ENCODE peak calls at places on chromosomes 16 and 17, in eight cellular contexts. P, D, G, O, W, M, S and I are unnamed samples. For H3K4me1, the result is how much of the 10 kb centered on the place peaks cover.

GRCh38 chr17:74083321-74083720 is 120.2 kb upstream of the RPL38 start:
- DNase-seq in P (no peak), D (no peak), G (no peak), O (no peak), W (no peak), M (no peak), S (no peak), I (no peak)

GRCh38 chr17:47276868-47277267 is 23.2 kb downstream of the ITGB3 start:
- DNase-seq in P (no peak), D (peak), G (no peak), O (peak), W (no peak), M (no peak), S (peak), I (peak)

GRCh38 chr17:2218426-2218825 is 85.2 kb downstream of the SMG6 start:
- DNase-seq in P (no peak), D (no peak), G (no peak), O (no peak), W (no peak), M (no peak), S (no peak), I (no peak)

GRCh38 chr16:11560701-11561439 is 25.8 kb downstream of the LITAF start:
- DNase-seq in P (peak), D (no peak), G (no peak), O (peak), W (peak), M (no peak), S (peak), I (peak)

GRCh38 chr17:68778726-68779125 is 176.5 kb downstream of the ABCA8 start:
- DNase-seq in P (no peak), D (no peak), G (no peak), O (no peak), W (no peak), M (no peak), S (no peak), I (no peak)

GRCh38 chr16:63737633-63738032 is 1384.2 kb downstream of the CDH11 start:
- DNase-seq in P (no peak), D (no peak), G (no peak), O (no peak), W (no peak), M (no peak), S (no peak), I (no peak)

GRCh38 chr16:1470543-1471251 is 4.1 kb downstream of the CLCN7 start:
- DNase-seq in P (no peak), D (no peak), G (no peak), O (no peak), W (no peak), M (no peak), S (no peak), I (no peak)

GRCh38 chr17:41689497-41690299 is 1.0 kb downstream of the EIF1 start:
- DNase-seq in P (peak), D (peak), G (peak), O (peak), W (peak), M (no peak), S (no peak), I (no peak)

GRCh38 chr17:72117748-72118587 is 2.9 kb upstream of the SOX9 start:
- DNase-seq in P (no peak), D (peak), G (no peak), O (peak), W (no peak), M (no peak), S (no peak), I (no peak)

GRCh38 chr17:8063761-8064589 is 23.5 kb downstream of the ALOX12B start:
- DNase-seq in P (no peak), D (no peak), G (no peak), O (no peak), W (no peak), M (no peak), S (no peak), I (no peak)

GRCh38 chr17:19384723-19385391 is 2.1 kb downstream of the MFAP4 start:
- DNase-seq in P (no peak), D (no peak), G (no peak), O (no peak), W (no peak), M (no peak), S (peak), I (peak)

GRCh38 chr16:73427177-73427576 is 379.2 kb upstream of the ZFHX3 start:
- DNase-seq in P (no peak), D (no peak), G (no peak), O (peak), W (no peak), M (no peak), S (no peak), I (no peak)

GRCh38 chr16:85227924-85228462 is 115.7 kb upstream of the CIBAR2 start:
- DNase-seq in P (no peak), D (no peak), G (no peak), O (peak), W (no peak), M (no peak), S (peak), I (peak)

GRCh38 chr17:2171725-2172446 is 117.0 kb downstream of the HIC1 start:
- DNase-seq in P (no peak), D (peak), G (no peak), O (no peak), W (no peak), M (no peak), S (peak), I (peak)

GRCh38 chr16:53546988-53547391 is 44.0 kb upstream of the AKTIP start:
- DNase-seq in P (no peak), D (no peak), G (no peak), O (peak), W (no peak), M (peak), S (no peak), I (no peak)

GRCh38 chr17:39631403-39631802 is 4.7 kb downstream of the PPP1R1B start:
- DNase-seq in P (no peak), D (no peak), G (no peak), O (no peak), W (no peak), M (no peak), S (no peak), I (no peak)

GRCh38 chr17:39628655-39629493 is 2.1 kb downstream of the PPP1R1B start:
- DNase-seq in P (no peak), D (no peak), G (no peak), O (no peak), W (no peak), M (no peak), S (no peak), I (no peak)

GRCh38 chr17:39627717-39628516 is 1.2 kb downstream of the PPP1R1B start:
- DNase-seq in P (no peak), D (no peak), G (no peak), O (peak), W (no peak), M (no peak), S (no peak), I (no peak)

GRCh38 chr17:39629894-39630293 is 3.1 kb downstream of the PPP1R1B start:
- DNase-seq in P (no peak), D (no peak), G (no peak), O (no peak), W (no peak), M (no peak), S (no peak), I (no peak)

GRCh38 chr17:39629494-39629880 is 2.7 kb downstream of the PPP1R1B start:
- DNase-seq in P (no peak), D (no peak), G (no peak), O (no peak), W (no peak), M (no peak), S (no peak), I (no peak)
- H3K4me1 ChIP-seq in P (under half), D (half or more), G (under half), O (under half), W (under half), M (under half), S (under half), I (under half)

GRCh38 chr17:78252701-78253635 is 21.5 kb downstream of the TMEM235 start:
- DNase-seq in P (no peak), D (no peak), G (no peak), O (no peak), W (no peak), M (no peak), S (no peak), I (peak)
- H3K4me1 ChIP-seq in P (half or more), D (under half), G (under half), O (under half), W (half or more), M (under half), S (under half), I (under half)

GRCh38 chr17:62920300-62920699 is 45.7 kb upstream of the TANC2 start:
- DNase-seq in P (no peak), D (no peak), G (no peak), O (no peak), W (no peak), M (no peak), S (no peak), I (no peak)
- H3K4me1 ChIP-seq in P (under half), D (under half), G (under half), O (under half), W (under half), M (under half), S (under half), I (under half)

DNA sequence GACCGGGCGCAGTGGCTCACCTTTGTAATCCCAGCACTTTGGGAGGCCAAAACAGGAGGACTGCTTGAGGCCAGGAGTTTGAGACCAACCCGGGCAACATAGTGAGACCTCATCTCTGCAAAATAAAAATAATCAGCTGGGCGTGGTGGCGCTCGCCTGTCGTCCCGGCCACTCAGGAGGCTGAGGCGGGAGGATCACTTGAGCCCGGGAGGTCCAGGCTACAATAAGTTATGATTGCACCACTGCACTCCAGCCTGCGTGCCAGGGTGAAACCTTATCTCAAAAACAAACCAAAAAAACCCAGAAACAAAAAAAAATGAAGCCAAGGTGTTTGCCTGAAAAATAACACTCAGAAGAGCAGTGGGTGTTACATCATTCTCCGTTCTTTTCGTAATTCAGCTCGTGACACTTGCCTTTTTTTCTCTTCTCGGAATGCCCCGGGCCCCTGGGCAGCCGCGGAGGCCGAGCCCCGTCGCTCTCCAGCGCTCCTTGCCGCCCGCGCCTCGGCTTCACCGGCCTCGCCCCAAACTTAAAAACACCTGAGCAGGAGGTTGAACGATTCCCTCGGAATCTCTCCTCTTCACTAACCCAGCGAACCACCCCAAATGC is 17.0 kb downstream of the PRCD start:
- DNase-seq in P (peak), D (no peak), G (no peak), O (peak), W (no peak), M (no peak), S (no peak), I (no peak)
- H3K4me1 ChIP-seq in P (under half), D (half or more), G (under half), O (under half), W (under half), M (under half), S (half or more), I (under half)

DNA sequence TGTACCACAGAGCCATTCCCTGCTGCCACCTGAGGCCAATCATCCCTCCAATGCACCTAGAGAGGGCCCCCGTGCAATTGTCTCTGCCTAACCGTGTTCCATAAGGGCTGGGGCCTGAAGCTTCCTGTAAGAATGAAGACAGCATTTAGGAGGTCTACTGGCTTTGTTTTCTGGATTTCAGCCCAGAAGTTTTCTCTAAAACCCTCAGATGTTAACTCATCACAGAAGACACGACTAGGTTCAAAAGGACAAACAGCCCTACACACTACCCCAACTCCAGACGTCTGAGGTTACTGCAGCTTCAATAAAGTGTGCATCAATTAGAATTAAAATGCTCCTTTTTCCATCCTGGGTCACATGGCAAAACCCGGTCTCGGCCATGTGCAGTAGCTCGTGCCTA is 10.8 kb upstream of the DRG2 start:
- DNase-seq in P (no peak), D (no peak), G (no peak), O (no peak), W (no peak), M (no peak), S (no peak), I (no peak)
- H3K4me1 ChIP-seq in P (under half), D (under half), G (under half), O (under half), W (under half), M (under half), S (under half), I (under half)

GRCh38 chr17:9661027-9661426 is 15.7 kb downstream of the USP43 start:
- DNase-seq in P (no peak), D (no peak), G (no peak), O (no peak), W (no peak), M (no peak), S (no peak), I (no peak)
- H3K4me1 ChIP-seq in P (under half), D (under half), G (under half), O (under half), W (under half), M (under half), S (under half), I (under half)

GRCh38 chr16:23949630-23950290 is 114.0 kb downstream of the PRKCB start:
- DNase-seq in P (peak), D (no peak), G (no peak), O (no peak), W (peak), M (no peak), S (no peak), I (no peak)

GRCh38 chr16:23952128-23953041 is 116.6 kb downstream of the PRKCB start:
- DNase-seq in P (peak), D (no peak), G (peak), O (peak), W (no peak), M (no peak), S (no peak), I (no peak)

GRCh38 chr16:23950291-23950894 is 114.6 kb downstream of the PRKCB start:
- DNase-seq in P (no peak), D (no peak), G (no peak), O (no peak), W (no peak), M (no peak), S (no peak), I (no peak)

GRCh38 chr16:23948949-23949392 is 113.2 kb downstream of the PRKCB start:
- DNase-seq in P (peak), D (no peak), G (no peak), O (no peak), W (peak), M (no peak), S (no peak), I (no peak)

DNA sequence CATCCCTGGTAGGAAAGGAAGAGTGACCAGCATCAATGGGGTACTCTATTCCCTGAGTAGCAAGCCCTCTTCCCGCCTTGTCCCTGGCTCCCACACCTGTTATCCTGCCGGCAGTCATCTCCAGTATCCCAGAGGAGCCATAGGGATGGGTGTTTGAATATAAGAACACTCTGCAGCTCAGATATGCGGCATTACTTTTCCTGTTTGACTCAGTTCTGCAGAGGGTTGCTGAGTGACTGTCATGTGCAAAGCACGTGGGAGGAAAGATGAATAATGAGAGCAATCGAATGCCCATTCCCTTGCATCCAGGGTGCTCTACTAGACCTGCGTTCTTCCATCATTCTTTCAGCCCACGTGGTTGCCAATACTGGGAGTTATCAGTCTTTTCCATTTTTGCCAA is 115.1 kb downstream of the PRKCB start:
- DNase-seq in P (no peak), D (no peak), G (no peak), O (no peak), W (no peak), M (no peak), S (no peak), I (no peak)
- H3K4me1 ChIP-seq in P (half or more), D (under half), G (under half), O (under half), W (half or more), M (under half), S (under half), I (under half)

DNA sequence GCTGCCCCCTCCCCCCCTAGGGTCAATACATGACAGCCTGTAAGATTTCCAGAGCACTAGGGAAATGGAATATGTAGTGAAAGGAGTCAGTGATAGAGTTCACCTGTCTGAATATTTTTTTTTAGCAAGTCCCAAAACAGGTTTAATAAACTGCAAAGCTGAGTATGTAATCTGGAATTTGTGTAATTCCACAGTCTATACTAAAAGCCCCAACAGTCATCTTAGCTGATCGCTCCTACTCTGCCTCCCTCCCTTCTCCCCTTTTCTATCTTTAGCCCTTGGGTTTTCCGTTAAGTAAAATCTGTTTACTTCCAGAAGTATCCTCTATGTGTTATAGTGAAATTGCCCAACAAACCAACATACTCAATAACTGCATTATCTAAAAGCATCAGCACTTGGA is 3.5 kb downstream of the CDH13 start:
- DNase-seq in P (no peak), D (no peak), G (no peak), O (no peak), W (no peak), M (no peak), S (no peak), I (no peak)
- H3K4me1 ChIP-seq in P (under half), D (under half), G (under half), O (under half), W (under half), M (under half), S (half or more), I (under half)

DNA sequence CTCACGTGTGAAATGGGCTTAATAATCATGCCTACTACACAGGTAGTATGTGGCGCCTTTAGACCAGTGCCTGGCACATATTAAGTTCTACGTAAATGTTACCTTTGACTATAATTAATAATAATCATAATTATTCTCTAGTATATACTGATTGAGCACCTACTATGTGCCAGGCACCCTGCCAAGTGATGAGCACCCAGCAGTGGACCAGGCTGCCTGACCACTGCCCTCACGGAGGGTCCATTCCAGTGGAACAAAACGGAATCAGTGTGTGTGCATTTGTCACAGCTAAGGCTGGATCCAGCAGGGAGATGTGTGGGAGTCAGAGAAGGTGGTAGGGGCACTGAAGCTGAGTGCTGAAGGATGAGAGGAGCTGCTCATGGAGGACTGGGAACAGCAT is 30.5 kb downstream of the SEC14L5 start:
- DNase-seq in P (no peak), D (no peak), G (no peak), O (no peak), W (no peak), M (no peak), S (no peak), I (no peak)
- H3K4me1 ChIP-seq in P (under half), D (under half), G (under half), O (under half), W (under half), M (under half), S (under half), I (under half)